ENCODE peak calls at places on chromosomes 16 and 17, in four cellular contexts. J, G, N and S are unnamed samples. For H3K36me3 and H3K4me1, the result is how much of the 10 kb centered on the place peaks cover.

GRCh38 chr16:72312862-72313261 is 140.9 kb upstream of the PMFBP1 start:
- DNase-seq in N (no peak), G (no peak), J (no peak), S (no peak)

GRCh38 chr17:37708616-37709212 is 36.1 kb downstream of the HNF1B start:
- DNase-seq in N (no peak), J (no peak), G (no peak), S (no peak)

GRCh38 chr17:4444782-4445473 is 11.2 kb downstream of the SPNS3 start:
- DNase-seq in N (no peak), G (no peak), J (peak), S (peak)

GRCh38 chr16:73304008-73304814 is 256.3 kb upstream of the ZFHX3 start:
- DNase-seq in J (no peak), N (no peak), G (no peak), S (no peak)

GRCh38 chr17:57565119-57565635 is 179.9 kb downstream of the CCDC182 start:
- DNase-seq in G (no peak), N (no peak), J (no peak), S (no peak)

GRCh38 chr17:48244121-48244711 is 136.7 kb downstream of the SNX11 start:
- DNase-seq in G (no peak), J (no peak), N (no peak), S (no peak)

GRCh38 chr16:15743657-15744056 is 93.6 kb downstream of the NDE1 start:
- DNase-seq in N (no peak), G (no peak), J (no peak), S (no peak)

GRCh38 chr17:78723001-78723796 is 58.9 kb downstream of the CYTH1 start:
- DNase-seq in N (no peak), J (no peak), G (peak), S (no peak)

GRCh38 chr16:16062023-16062932 is 112.9 kb downstream of the ABCC1 start:
- DNase-seq in J (no peak), N (no peak), G (no peak), S (no peak)

GRCh38 chr16:78704421-78704820 is 605.0 kb downstream of the WWOX start:
- DNase-seq in J (no peak), G (no peak), N (no peak), S (no peak)

GRCh38 chr16:56401482-56401881 is 23.9 kb downstream of the AMFR start:
- DNase-seq in J (no peak), N (no peak), G (no peak), S (no peak)

GRCh38 chr16:964696-965395 is 5.9 kb downstream of the LMF1 start:
- DNase-seq in N (no peak), J (peak), G (peak), S (no peak)

GRCh38 chr17:417691-418420 is 65.2 kb upstream of the RPH3AL start:
- DNase-seq in N (no peak), G (no peak), J (no peak), S (no peak)

GRCh38 chr17:63358111-63358839 is 87.8 kb downstream of the CYB561 start:
- DNase-seq in J (no peak), G (no peak), N (no peak), S (no peak)

GRCh38 chr16:8720080-8720966 is 45.9 kb downstream of the ABAT start:
- DNase-seq in N (no peak), G (no peak), J (no peak), S (no peak)

GRCh38 chr16:8346291-8346690 is 244.0 kb downstream of the TMEM114 start:
- DNase-seq in N (no peak), J (no peak), G (no peak), S (no peak)

GRCh38 chr16:9318764-9319163 is 227.3 kb downstream of the HAPSTR1 start:
- DNase-seq in N (no peak), J (no peak), G (no peak), S (no peak)

GRCh38 chr16:9437115-9437514 is 345.7 kb downstream of the HAPSTR1 start:
- DNase-seq in N (no peak), G (no peak), J (no peak), S (no peak)

GRCh38 chr17:39123627-39124026 is 27.8 kb downstream of the PLXDC1 start:
- DNase-seq in J (no peak), G (no peak), N (no peak), S (no peak)

GRCh38 chr17:80245566-80246265 is 14.9 kb upstream of the RNF213 start:
- DNase-seq in N (no peak), J (peak), G (no peak), S (no peak)
- H3K36me3 ChIP-seq in N (half or more), J (under half), G (under half), S (half or more)

GRCh38 chr17:68778726-68779125 is 176.5 kb downstream of the ABCA8 start:
- DNase-seq in G (no peak), J (no peak), N (no peak), S (no peak)
- H3K27ac ChIP-seq in G (no peak), J (no peak), N (no peak), S (no peak)

DNA sequence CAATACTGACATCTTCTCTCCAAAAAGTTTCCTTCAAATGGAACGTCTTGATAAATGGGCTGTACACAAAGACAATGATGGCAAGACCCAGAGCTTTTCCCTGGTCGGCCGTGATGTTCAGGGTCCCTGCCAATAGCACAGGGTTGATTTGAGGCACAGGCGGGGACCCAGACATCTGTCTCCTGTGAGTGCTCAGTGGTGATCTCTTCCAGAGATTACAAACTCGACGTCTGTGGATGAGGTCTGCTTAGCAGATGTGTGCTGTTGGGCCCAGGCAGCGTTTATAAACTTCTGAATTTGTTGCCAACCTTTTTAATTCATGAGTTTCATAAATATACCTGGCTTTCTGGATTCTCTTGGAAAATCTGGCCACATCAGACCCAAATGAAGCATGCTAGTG is 14.9 kb downstream of the CPPED1 start:
- DNase-seq in G (no peak), N (no peak), J (no peak), S (no peak)
- H3K4me1 ChIP-seq in G (under half), N (under half), J (under half), S (under half)

DNA sequence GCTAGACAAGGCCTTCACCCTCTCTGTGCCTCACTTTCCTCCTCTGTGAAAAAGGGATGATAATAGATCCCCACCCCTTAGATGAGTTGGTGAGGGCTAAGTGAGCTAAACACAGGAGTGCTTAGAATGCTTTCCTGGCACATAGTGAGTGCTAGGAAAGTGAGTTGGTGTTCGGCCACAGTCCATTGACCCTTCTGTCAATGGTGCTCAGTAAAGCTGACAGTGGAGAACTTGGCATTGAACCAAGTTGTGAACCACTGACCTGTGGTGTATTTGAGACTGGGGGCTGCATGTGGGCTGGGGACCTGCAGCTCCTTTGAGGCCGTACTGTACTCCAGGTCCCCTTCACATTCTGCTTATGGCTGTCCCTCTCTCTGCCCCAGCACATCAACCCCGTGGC is 4.8 kb downstream of the PLK1 start:
- DNase-seq in J (no peak), N (no peak), G (no peak), S (no peak)
- H3K36me3 ChIP-seq in J (under half), N (half or more), G (under half), S (under half)

GRCh38 chr17:30203471-30203981 is 32.0 kb downstream of the SLC6A4 start:
- DNase-seq in N (no peak), G (no peak), J (no peak), S (no peak)
- H3K27ac ChIP-seq in N (no peak), G (no peak), J (no peak), S (no peak)

DNA sequence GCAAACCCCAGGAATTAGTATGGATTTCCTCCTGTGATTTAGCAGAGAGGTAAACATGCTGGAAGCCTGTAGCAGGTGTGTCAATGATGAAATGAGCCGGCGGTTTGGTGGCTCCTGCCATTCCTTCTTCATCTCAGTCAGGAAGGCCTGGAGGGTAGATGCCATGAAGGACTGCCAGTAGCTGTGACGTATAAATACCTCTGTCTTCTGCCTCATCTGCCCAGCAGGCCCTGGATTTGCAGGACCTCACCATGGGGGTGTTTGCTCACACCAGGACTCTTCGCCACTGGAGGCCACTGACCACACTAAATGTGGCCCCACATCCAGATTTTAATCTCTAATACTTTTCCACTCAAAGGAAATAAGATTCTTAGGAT is 16.1 kb upstream of the SLC4A1 start:
- DNase-seq in N (no peak), G (no peak), J (no peak), S (no peak)
- H3K4me1 ChIP-seq in N (under half), G (under half), J (under half), S (under half)

GRCh38 chr17:60248618-60249516 is 99.1 kb downstream of the CA4 start:
- DNase-seq in N (no peak), G (no peak), J (no peak), S (no peak)

GRCh38 chr17:60249517-60249826 is 99.7 kb downstream of the CA4 start:
- DNase-seq in N (no peak), G (no peak), J (no peak), S (no peak)

GRCh38 chr17:60256174-60256573 is 106.4 kb downstream of the CA4 start:
- DNase-seq in N (no peak), G (no peak), J (no peak), S (no peak)

GRCh38 chr17:60252459-60252858 is 102.7 kb downstream of the CA4 start:
- DNase-seq in J (no peak), G (no peak), N (no peak), S (no peak)

GRCh38 chr17:60253048-60253447 is 103.3 kb downstream of the CA4 start:
- DNase-seq in G (no peak), N (no peak), J (no peak), S (no peak)
- H3K36me3 ChIP-seq in G (under half), N (under half), J (under half), S (under half)

DNA sequence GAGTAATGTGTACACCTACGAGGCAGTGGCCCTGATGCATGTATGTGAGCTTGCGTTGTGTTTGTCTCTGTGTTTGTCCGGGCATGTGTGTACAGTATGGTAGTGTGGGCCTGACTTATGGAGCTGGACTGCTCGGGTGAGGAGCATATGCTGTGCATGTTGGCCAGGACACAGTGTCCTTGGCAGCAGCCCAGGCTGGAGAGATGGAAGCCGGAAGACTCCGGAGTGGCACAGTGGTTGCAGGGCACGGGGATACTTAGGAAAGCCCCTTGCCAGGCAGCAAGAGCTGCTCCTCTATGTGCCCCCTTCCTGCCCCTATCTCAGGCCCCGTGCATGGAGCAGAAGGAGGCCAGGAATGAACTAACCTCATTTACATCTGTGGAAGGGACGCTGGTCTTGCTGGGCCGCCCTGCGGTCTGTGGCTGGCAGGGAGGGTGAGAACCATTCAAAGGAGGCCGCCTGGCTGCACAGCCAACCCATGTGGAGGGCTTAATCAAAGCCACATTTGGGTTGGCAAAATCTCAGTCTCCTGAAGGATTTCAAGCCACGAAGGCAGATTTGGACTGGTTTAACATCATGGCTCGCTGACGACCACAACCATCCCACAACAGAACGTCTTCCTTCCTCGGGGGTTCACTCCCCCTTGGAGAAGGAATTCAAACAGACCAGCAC is 32.2 kb upstream of the RCVRN start:
- DNase-seq in J (no peak), G (no peak), N (peak), S (no peak)
- H3K27ac ChIP-seq in J (no peak), G (no peak), N (peak), S (no peak)